ENCODE peak calls at places on chromosomes 3 and 15, in seven cellular contexts. J is AG09319; F is endothelial cell; Y is stimulated activated CD8-positive, alpha-beta memory T cell treated with anti-CD3 and anti-CD28 coated beads, Interleukin-7, amount 100 ng/mL, for 1 hour; P is GF-D8; N is left ventricle myocardium inferior; X is CD8-positive, alpha-beta memory T cell. U is an unnamed sample.

GRCh38 chr3:196670335-196670734 is 30.8 kb downstream of the NRROS start:
- DNase-seq in X (no peak), N (no peak), P (no peak), Y (no peak), F (peak; percentile 22), J (no peak), U (no peak)

GRCh38 chr15:85408270-85408746 is 27.9 kb downstream of the AKAP13 start:
- DNase-seq in F (no peak), J (no peak), X (no peak), N (no peak), Y (no peak), P (no peak), U (no peak)

GRCh38 chr3:47250309-47251060 is 32.1 kb downstream of the KIF9 start:
- DNase-seq in J (no peak), X (no peak), N (peak; percentile 27), F (peak; percentile 45), Y (no peak), P (no peak), U (no peak)

GRCh38 chr3:141431411-141432378 is 55.1 kb upstream of the RASA2 start:
- DNase-seq in X (no peak), P (no peak), F (no peak), N (no peak), J (no peak), Y (no peak), U (no peak)

GRCh38 chr3:9342696-9343095 is 20.2 kb upstream of the THUMPD3 start:
- DNase-seq in F (no peak), X (no peak), P (no peak), Y (no peak), J (no peak), N (no peak), U (no peak)

GRCh38 chr3:133276594-133276993 is 123.3 kb upstream of the BFSP2 start:
- DNase-seq in P (no peak), J (no peak), X (no peak), F (no peak), N (no peak), Y (no peak), U (no peak)

GRCh38 chr3:107985496-107985895 is 105.3 kb downstream of the CD47 start:
- DNase-seq in J (no peak), X (no peak), F (no peak), N (no peak), Y (no peak), P (no peak), U (no peak)

GRCh38 chr15:44738340-44738984 is 2.1 kb downstream of the TRIM69 start:
- DNase-seq in N (no peak), Y (no peak), J (no peak), P (no peak), X (no peak), F (no peak), U (peak; percentile 12)

GRCh38 chr3:77577264-77577663 is 537.4 kb downstream of the ROBO2 start:
- DNase-seq in Y (no peak), F (no peak), X (no peak), J (no peak), P (no peak), N (no peak), U (no peak)

GRCh38 chr15:99427668-99428361 is 138.0 kb upstream of the MEF2A start:
- DNase-seq in Y (no peak), N (no peak), J (no peak), F (no peak), X (no peak), P (no peak), U (no peak)

GRCh38 chr15:48170981-48171380 is 7.1 kb downstream of the MYEF2 start:
- DNase-seq in N (no peak), F (no peak), X (no peak), P (no peak), J (no peak), Y (no peak), U (no peak)

U was measured in BJ.